ENCODE peak calls at places on chromosomes 11 and 22, in seven cellular contexts. One of them, this sample, is unnamed. For H3K4me1, the result is how much of the 10 kb centered on the place peaks cover.

GRCh38 chr11:131064373-131064991 is 148.2 kb upstream of the SNX19 start:
- DNase-seq in Caco-2: peak
- DNase-seq in heart right ventricle: peak
- DNase-seq in left ventricle myocardium inferior: peak
- DNase-seq in fibroblast of lung: peak
- DNase-seq in mesendoderm: peak
- DNase-seq in psoas muscle: peak
- DNase-seq in this sample: peak

GRCh38 chr11:85752890-85753581 is 57.9 kb downstream of the SYTL2 start:
- DNase-seq in Caco-2: no peak
- DNase-seq in heart right ventricle: no peak
- DNase-seq in left ventricle myocardium inferior: no peak
- DNase-seq in fibroblast of lung: no peak
- DNase-seq in mesendoderm: no peak
- DNase-seq in psoas muscle: no peak
- DNase-seq in this sample: peak

GRCh38 chr11:118339281-118340045 is 3.0 kb downstream of the CD3D start:
- DNase-seq in Caco-2: no peak
- DNase-seq in heart right ventricle: no peak
- DNase-seq in left ventricle myocardium inferior: no peak
- DNase-seq in fibroblast of lung: no peak
- DNase-seq in mesendoderm: no peak
- DNase-seq in psoas muscle: no peak
- DNase-seq in this sample: no peak

GRCh38 chr22:26975381-26975780 is 318.0 kb downstream of the MIAT start:
- DNase-seq in Caco-2: no peak
- DNase-seq in heart right ventricle: no peak
- DNase-seq in left ventricle myocardium inferior: no peak
- DNase-seq in fibroblast of lung: peak
- DNase-seq in mesendoderm: no peak
- DNase-seq in psoas muscle: no peak
- DNase-seq in this sample: no peak

GRCh38 chr11:118908264-118908663 is 17.5 kb downstream of the BCL9L start:
- DNase-seq in Caco-2: peak
- DNase-seq in heart right ventricle: no peak
- DNase-seq in left ventricle myocardium inferior: no peak
- DNase-seq in fibroblast of lung: no peak
- DNase-seq in mesendoderm: no peak
- DNase-seq in psoas muscle: no peak
- DNase-seq in this sample: no peak

GRCh38 chr11:57647960-57648776 is 1.5 kb downstream of the YPEL4 start:
- DNase-seq in Caco-2: no peak
- DNase-seq in heart right ventricle: no peak
- DNase-seq in left ventricle myocardium inferior: no peak
- DNase-seq in fibroblast of lung: no peak
- DNase-seq in mesendoderm: peak
- DNase-seq in psoas muscle: no peak
- DNase-seq in this sample: no peak

GRCh38 chr11:91104237-91104636 is 881.4 kb upstream of the CHORDC1 start:
- DNase-seq in Caco-2: no peak
- DNase-seq in heart right ventricle: no peak
- DNase-seq in left ventricle myocardium inferior: no peak
- DNase-seq in fibroblast of lung: peak
- DNase-seq in mesendoderm: peak
- DNase-seq in psoas muscle: no peak
- DNase-seq in this sample: no peak

GRCh38 chr11:93655581-93656255 is 5.8 kb upstream of the CEP295 start:
- DNase-seq in Caco-2: no peak
- DNase-seq in heart right ventricle: no peak
- DNase-seq in left ventricle myocardium inferior: no peak
- DNase-seq in fibroblast of lung: no peak
- DNase-seq in mesendoderm: no peak
- DNase-seq in psoas muscle: no peak
- DNase-seq in this sample: no peak

GRCh38 chr22:28112548-28113043 is 193.5 kb upstream of the PITPNB start:
- DNase-seq in Caco-2: no peak
- DNase-seq in heart right ventricle: peak
- DNase-seq in left ventricle myocardium inferior: peak
- DNase-seq in fibroblast of lung: peak
- DNase-seq in mesendoderm: peak
- DNase-seq in psoas muscle: peak
- DNase-seq in this sample: no peak

GRCh38 chr11:115464269-115464668 is 39.9 kb downstream of the CADM1 start:
- DNase-seq in Caco-2: no peak
- DNase-seq in heart right ventricle: no peak
- DNase-seq in left ventricle myocardium inferior: no peak
- DNase-seq in fibroblast of lung: peak
- DNase-seq in mesendoderm: no peak
- DNase-seq in psoas muscle: no peak
- DNase-seq in this sample: no peak

GRCh38 chr22:30453731-30454510 is 17.9 kb downstream of the SEC14L3 start:
- DNase-seq in Caco-2: no peak
- DNase-seq in heart right ventricle: no peak
- DNase-seq in left ventricle myocardium inferior: no peak
- DNase-seq in fibroblast of lung: no peak
- DNase-seq in mesendoderm: peak
- DNase-seq in psoas muscle: no peak
- DNase-seq in this sample: no peak

GRCh38 chr11:10429526-10429925 is 25.5 kb upstream of the AMPD3 start:
- DNase-seq in Caco-2: no peak
- DNase-seq in heart right ventricle: no peak
- DNase-seq in left ventricle myocardium inferior: no peak
- DNase-seq in fibroblast of lung: no peak
- DNase-seq in mesendoderm: peak
- DNase-seq in psoas muscle: no peak
- DNase-seq in this sample: no peak

GRCh38 chr22:48973694-48974041 is 854.0 kb downstream of the BRD1 start:
- DNase-seq in Caco-2: no peak
- DNase-seq in heart right ventricle: no peak
- DNase-seq in left ventricle myocardium inferior: no peak
- DNase-seq in fibroblast of lung: no peak
- DNase-seq in mesendoderm: no peak
- DNase-seq in psoas muscle: no peak
- DNase-seq in this sample: no peak

GRCh38 chr11:44506375-44507016 is 59.0 kb upstream of the CD82 start:
- DNase-seq in Caco-2: no peak
- DNase-seq in heart right ventricle: no peak
- DNase-seq in left ventricle myocardium inferior: no peak
- DNase-seq in fibroblast of lung: no peak
- DNase-seq in mesendoderm: peak
- DNase-seq in psoas muscle: no peak
- DNase-seq in this sample: no peak

GRCh38 chr22:29380856-29381255 is 7.5 kb downstream of the AP1B1 start:
- DNase-seq in Caco-2: no peak
- DNase-seq in heart right ventricle: no peak
- DNase-seq in left ventricle myocardium inferior: no peak
- DNase-seq in fibroblast of lung: no peak
- DNase-seq in mesendoderm: no peak
- DNase-seq in psoas muscle: no peak
- DNase-seq in this sample: no peak
- H3K4me1 ChIP-seq in Caco-2: half or more
- H3K4me1 ChIP-seq in heart right ventricle: half or more
- H3K4me1 ChIP-seq in left ventricle myocardium inferior: under half
- H3K4me1 ChIP-seq in fibroblast of lung: under half
- H3K4me1 ChIP-seq in mesendoderm: under half
- H3K4me1 ChIP-seq in psoas muscle: under half
- H3K4me1 ChIP-seq in this sample: under half

DNA sequence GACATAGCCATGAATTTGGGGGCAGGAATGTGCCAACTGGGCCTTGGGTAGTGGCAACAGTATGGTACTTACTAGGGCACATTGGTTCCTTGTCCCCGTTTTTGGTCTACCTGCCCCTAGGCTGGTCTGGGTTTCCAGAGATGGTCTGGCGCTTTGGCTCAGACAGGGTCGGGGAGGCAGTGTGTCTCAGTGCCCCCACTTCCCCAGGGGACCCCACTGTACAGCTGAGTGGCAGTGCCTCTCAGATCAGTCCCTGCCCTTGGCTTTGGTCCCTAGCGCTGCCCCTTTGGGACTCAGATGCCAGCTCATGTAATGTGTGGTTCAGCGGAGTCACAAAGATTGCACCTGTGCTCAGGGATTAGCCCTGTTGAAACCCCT is 3.3 kb downstream of the RIC8A start:
- DNase-seq in Caco-2: no peak
- DNase-seq in heart right ventricle: no peak
- DNase-seq in left ventricle myocardium inferior: no peak
- DNase-seq in fibroblast of lung: no peak
- DNase-seq in mesendoderm: no peak
- DNase-seq in psoas muscle: no peak
- DNase-seq in this sample: no peak
- H3K4me3 ChIP-seq in Caco-2: no peak
- H3K4me3 ChIP-seq in heart right ventricle: no peak
- H3K4me3 ChIP-seq in left ventricle myocardium inferior: peak
- H3K4me3 ChIP-seq in fibroblast of lung: no peak
- H3K4me3 ChIP-seq in mesendoderm: no peak
- H3K4me3 ChIP-seq in psoas muscle: no peak
- H3K4me3 ChIP-seq in this sample: no peak

GRCh38 chr11:61918251-61919112 is 1.1 kb upstream of the RAB3IL1 start:
- DNase-seq in Caco-2: no peak
- DNase-seq in heart right ventricle: peak
- DNase-seq in left ventricle myocardium inferior: peak
- DNase-seq in fibroblast of lung: no peak
- DNase-seq in mesendoderm: no peak
- DNase-seq in psoas muscle: peak
- DNase-seq in this sample: peak

GRCh38 chr11:61914471-61915171 is 2.7 kb downstream of the RAB3IL1 start:
- DNase-seq in Caco-2: peak
- DNase-seq in heart right ventricle: peak
- DNase-seq in left ventricle myocardium inferior: no peak
- DNase-seq in fibroblast of lung: no peak
- DNase-seq in mesendoderm: no peak
- DNase-seq in psoas muscle: no peak
- DNase-seq in this sample: peak

GRCh38 chr11:61917357-61918109 is at the start of gene RAB3IL1:
- DNase-seq in Caco-2: peak
- DNase-seq in heart right ventricle: peak
- DNase-seq in left ventricle myocardium inferior: peak
- DNase-seq in fibroblast of lung: peak
- DNase-seq in mesendoderm: peak
- DNase-seq in psoas muscle: peak
- DNase-seq in this sample: peak

GRCh38 chr11:61919113-61919840 is 1.9 kb upstream of the RAB3IL1 start:
- DNase-seq in Caco-2: no peak
- DNase-seq in heart right ventricle: no peak
- DNase-seq in left ventricle myocardium inferior: no peak
- DNase-seq in fibroblast of lung: no peak
- DNase-seq in mesendoderm: no peak
- DNase-seq in psoas muscle: no peak
- DNase-seq in this sample: no peak

DNA sequence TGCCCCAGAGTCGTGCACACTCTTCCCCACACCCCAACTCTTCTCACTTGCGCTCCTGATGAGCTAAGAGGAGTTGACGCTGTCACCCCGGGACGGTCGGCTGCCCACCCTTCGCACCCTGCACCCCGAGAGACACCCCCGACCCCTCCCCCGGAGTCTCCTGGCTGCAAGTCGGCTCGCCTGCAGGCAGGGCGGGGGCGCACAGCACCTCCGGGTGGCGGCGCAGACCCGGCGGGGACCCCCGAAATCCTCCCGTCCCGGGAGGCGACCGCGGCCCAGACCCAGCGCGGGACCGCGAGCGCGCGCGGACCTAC is 366 bp downstream of the RAB3IL1 start:
- DNase-seq in Caco-2: peak
- DNase-seq in heart right ventricle: peak
- DNase-seq in left ventricle myocardium inferior: no peak
- DNase-seq in fibroblast of lung: no peak
- DNase-seq in mesendoderm: no peak
- DNase-seq in psoas muscle: no peak
- DNase-seq in this sample: no peak
- H3K4me1 ChIP-seq in Caco-2: under half
- H3K4me1 ChIP-seq in heart right ventricle: half or more
- H3K4me1 ChIP-seq in left ventricle myocardium inferior: half or more
- H3K4me1 ChIP-seq in fibroblast of lung: under half
- H3K4me1 ChIP-seq in mesendoderm: under half
- H3K4me1 ChIP-seq in psoas muscle: under half
- H3K4me1 ChIP-seq in this sample: under half

DNA sequence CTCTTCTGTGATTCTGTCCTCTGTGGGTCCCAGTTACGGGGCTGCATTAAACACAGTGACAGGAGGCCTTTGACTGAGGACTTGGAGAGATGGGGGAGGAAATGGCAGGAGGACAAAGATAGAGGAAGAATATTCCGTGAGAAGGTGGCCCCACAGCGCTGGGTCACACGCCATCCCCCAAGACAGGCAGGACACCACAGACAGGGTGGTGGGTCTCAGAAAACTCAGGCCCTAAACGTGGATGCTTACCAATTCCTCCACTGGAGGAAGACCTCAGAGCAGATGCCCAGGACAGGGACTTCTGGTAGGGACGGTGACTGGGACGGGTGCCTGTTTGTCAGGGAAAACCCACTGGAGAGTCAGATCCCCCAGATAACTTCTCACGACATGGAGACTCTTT is 34.0 kb downstream of the IGLL5 start:
- DNase-seq in Caco-2: no peak
- DNase-seq in heart right ventricle: no peak
- DNase-seq in left ventricle myocardium inferior: no peak
- DNase-seq in fibroblast of lung: no peak
- DNase-seq in mesendoderm: no peak
- DNase-seq in psoas muscle: no peak
- DNase-seq in this sample: no peak
- H3K4me3 ChIP-seq in Caco-2: no peak
- H3K4me3 ChIP-seq in heart right ventricle: no peak
- H3K4me3 ChIP-seq in left ventricle myocardium inferior: no peak
- H3K4me3 ChIP-seq in fibroblast of lung: no peak
- H3K4me3 ChIP-seq in mesendoderm: no peak
- H3K4me3 ChIP-seq in psoas muscle: no peak
- H3K4me3 ChIP-seq in this sample: no peak

DNA sequence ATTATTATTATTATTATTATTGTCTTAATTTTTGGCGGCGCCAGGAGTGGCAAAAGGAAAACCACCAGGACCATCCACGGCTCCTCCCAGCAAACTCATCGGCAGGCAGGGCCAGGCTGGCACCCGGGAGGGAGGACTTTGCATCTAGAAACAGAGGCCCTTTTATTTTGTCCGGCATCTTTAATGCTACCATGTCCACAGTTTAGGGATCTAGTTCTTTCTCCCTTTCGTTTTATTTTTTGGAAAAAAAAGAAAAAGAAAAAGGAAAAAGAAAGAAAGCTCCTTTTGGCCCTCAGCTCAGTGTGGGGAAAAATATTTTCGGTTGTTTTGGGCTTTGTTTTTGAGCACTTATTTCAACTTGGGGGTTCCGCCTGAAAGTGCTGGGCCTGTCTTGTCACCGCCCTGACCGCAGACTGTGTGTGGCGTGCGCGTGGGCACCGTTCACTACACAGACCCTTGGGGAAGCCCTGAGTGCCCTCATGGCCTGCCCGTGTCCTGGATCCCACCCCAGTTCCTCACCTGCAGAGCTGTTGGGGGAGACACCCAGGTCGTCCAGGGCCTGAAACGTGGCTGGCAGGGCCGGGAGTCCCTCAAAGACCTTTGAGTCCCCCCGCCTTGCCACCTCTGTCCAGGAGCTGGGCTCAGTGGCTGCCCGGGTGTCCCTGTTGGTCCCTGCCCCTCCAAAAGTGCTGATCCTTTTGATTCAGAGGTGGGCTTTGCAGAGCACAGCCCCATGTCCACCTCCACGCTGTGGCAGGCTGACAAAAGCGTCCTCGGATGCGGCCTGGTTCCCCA is 69.1 kb upstream of the PPARA start:
- DNase-seq in Caco-2: peak
- DNase-seq in heart right ventricle: no peak
- DNase-seq in left ventricle myocardium inferior: peak
- DNase-seq in fibroblast of lung: no peak
- DNase-seq in mesendoderm: no peak
- DNase-seq in psoas muscle: peak
- DNase-seq in this sample: peak
- H3K4me1 ChIP-seq in Caco-2: under half
- H3K4me1 ChIP-seq in heart right ventricle: half or more
- H3K4me1 ChIP-seq in left ventricle myocardium inferior: half or more
- H3K4me1 ChIP-seq in fibroblast of lung: under half
- H3K4me1 ChIP-seq in mesendoderm: under half
- H3K4me1 ChIP-seq in psoas muscle: half or more
- H3K4me1 ChIP-seq in this sample: under half

GRCh38 chr22:24506802-24507438 is 11.8 kb downstream of the UPB1 start:
- DNase-seq in Caco-2: peak
- DNase-seq in heart right ventricle: no peak
- DNase-seq in left ventricle myocardium inferior: no peak
- DNase-seq in fibroblast of lung: peak
- DNase-seq in mesendoderm: no peak
- DNase-seq in psoas muscle: no peak
- DNase-seq in this sample: no peak
- H3K4me3 ChIP-seq in Caco-2: no peak
- H3K4me3 ChIP-seq in heart right ventricle: no peak
- H3K4me3 ChIP-seq in left ventricle myocardium inferior: no peak
- H3K4me3 ChIP-seq in fibroblast of lung: no peak
- H3K4me3 ChIP-seq in mesendoderm: no peak
- H3K4me3 ChIP-seq in psoas muscle: no peak
- H3K4me3 ChIP-seq in this sample: no peak

This sample was measured in aorta.